ENCODE peak calls at places on chromosomes 11 and 22, in nine cellular contexts. R is GM12865, Q is PC-9, L is cardiac fibroblast, I is epithelial cell of esophagus, K is neural progenitor cell, J is GM20000, F is RWPE2, E is WTC11. Y is an unnamed sample.

GRCh38 chr22:32815943-32816342 is 14.4 kb downstream of the TIMP3 start:
- DNase-seq in R (no peak), Q (no peak), L (no peak), I (no peak), K (no peak), J (no peak), F (no peak), E (no peak), Y (no peak)

GRCh38 chr11:13717331-13717730 is 48.9 kb downstream of the FAR1 start:
- DNase-seq in R (no peak), Q (peak; percentile 13), L (peak; percentile 82), I (peak; percentile 39), K (no peak), J (no peak), F (no peak), E (no peak), Y (no peak)

GRCh38 chr22:47126344-47126811 is 363.9 kb downstream of the TBC1D22A start:
- DNase-seq in R (no peak), Q (no peak), L (no peak), I (no peak), K (no peak), J (no peak), F (peak; percentile 34), E (no peak), Y (no peak)

GRCh38 chr11:9982796-9983579 is 311.0 kb downstream of the SBF2 start:
- DNase-seq in R (no peak), Q (peak; percentile 9), L (peak; percentile 43), I (peak; percentile 68), K (peak; percentile 32), J (no peak), F (no peak), E (peak; percentile 48), Y (no peak)

GRCh38 chr22:45903355-45904149 is 73.4 kb downstream of the WNT7B start:
- DNase-seq in R (no peak), Q (peak; percentile 87), L (peak; percentile 65), I (peak; percentile 55), K (no peak), J (no peak), F (no peak), E (no peak), Y (peak; percentile 7)

GRCh38 chr11:128488471-128488870 is 98.9 kb downstream of the ETS1 start:
- DNase-seq in R (no peak), Q (no peak), L (peak; percentile 91), I (peak; percentile 91), K (no peak), J (no peak), F (no peak), E (no peak), Y (peak; percentile 69)

GRCh38 chr11:74701351-74701750 is 29.9 kb downstream of the CHRDL2 start:
- DNase-seq in R (peak; percentile 55), Q (no peak), L (peak; percentile 15), I (no peak), K (peak; percentile 35), J (no peak), F (no peak), E (peak; percentile 65), Y (peak; percentile 13)

GRCh38 chr11:113715273-113715672 is 9.2 kb upstream of the TMPRSS5 start:
- DNase-seq in R (no peak), Q (no peak), L (no peak), I (no peak), K (no peak), J (no peak), F (no peak), E (no peak), Y (no peak)

GRCh38 chr22:19691721-19692341 is 22.5 kb upstream of the SEPTIN5 start:
- DNase-seq in R (no peak), Q (peak; percentile 70), L (peak; percentile 37), I (peak; percentile 78), K (peak; percentile 73), J (no peak), F (no peak), E (no peak), Y (no peak)

GRCh38 chr11:112292785-112293407 is 32.2 kb upstream of the PLET1 start:
- DNase-seq in R (no peak), Q (peak; percentile 59), L (peak; percentile 90), I (peak; percentile 94), K (no peak), J (no peak), F (peak; percentile 74), E (no peak), Y (no peak)

GRCh38 chr22:20111045-20111688 is 4.7 kb upstream of the RANBP1 start:
- DNase-seq in R (peak; percentile 62), Q (no peak), L (peak; percentile 30), I (peak; percentile 32), K (peak; percentile 69), J (peak; percentile 74), F (no peak), E (no peak), Y (peak; percentile 82)

GRCh38 chr11:58493676-58494075 is 14.2 kb downstream of the OR5B21 start:
- DNase-seq in R (no peak), Q (no peak), L (no peak), I (peak; percentile 24), K (no peak), J (no peak), F (no peak), E (no peak), Y (no peak)

GRCh38 chr11:58498464-58498863 is 9.4 kb downstream of the OR5B21 start:
- DNase-seq in R (no peak), Q (no peak), L (no peak), I (no peak), K (no peak), J (no peak), F (no peak), E (no peak), Y (peak; percentile 46)

GRCh38 chr11:58494096-58494495 is 13.8 kb downstream of the OR5B21 start:
- DNase-seq in R (no peak), Q (no peak), L (no peak), I (peak; percentile 45), K (no peak), J (no peak), F (no peak), E (no peak), Y (no peak)

GRCh38 chr11:58497951-58498350 is 10.0 kb downstream of the OR5B21 start:
- DNase-seq in R (no peak), Q (no peak), L (no peak), I (peak; percentile 84), K (no peak), J (no peak), F (no peak), E (no peak), Y (no peak)

DNA sequence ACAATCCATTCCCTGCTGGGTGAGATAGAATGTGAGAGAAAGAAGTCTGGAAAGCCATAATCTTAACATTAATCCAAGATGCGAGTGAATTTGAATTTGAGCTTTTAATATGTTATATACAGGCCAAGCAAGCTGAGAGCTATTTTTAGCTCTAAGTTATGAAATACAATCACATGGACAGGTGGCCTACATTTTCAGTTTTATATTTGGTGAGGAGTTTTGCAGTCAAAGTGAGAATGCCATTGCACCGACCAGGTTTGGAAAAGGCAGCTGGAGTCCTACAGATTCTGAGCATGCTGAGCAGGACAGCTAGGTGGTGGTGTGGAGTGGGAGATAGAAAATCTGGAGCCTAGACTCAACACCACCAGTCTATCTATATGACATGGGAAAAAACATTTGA is 12.0 kb downstream of the OR5B21 start:
- DNase-seq in R (peak; percentile 18), Q (no peak), L (no peak), I (no peak), K (no peak), J (no peak), F (no peak), E (no peak), Y (no peak)
- TF ChIP-seq CTCF in R (no peak), Q (no peak), L (no peak), I (no peak), K (no peak), J (no peak), F (no peak), E (no peak), Y (no peak)

GRCh38 chr22:35023692-35024363 is 42.1 kb upstream of the ISX start:
- DNase-seq in R (peak; percentile 87), Q (peak; percentile 56), L (peak; percentile 43), I (peak; percentile 25), K (peak; percentile 86), J (peak; percentile 73), F (no peak), E (peak; percentile 95), Y (peak; percentile 75)

GRCh38 chr22:35020517-35020916 is 45.4 kb upstream of the ISX start:
- DNase-seq in R (no peak), Q (no peak), L (no peak), I (no peak), K (no peak), J (no peak), F (no peak), E (no peak), Y (no peak)

GRCh38 chr22:35021166-35021565 is 44.8 kb upstream of the ISX start:
- DNase-seq in R (no peak), Q (no peak), L (no peak), I (no peak), K (no peak), J (no peak), F (no peak), E (no peak), Y (no peak)

GRCh38 chr22:35022291-35022690 is 43.7 kb upstream of the ISX start:
- DNase-seq in R (no peak), Q (no peak), L (no peak), I (no peak), K (no peak), J (no peak), F (no peak), E (no peak), Y (no peak)

DNA sequence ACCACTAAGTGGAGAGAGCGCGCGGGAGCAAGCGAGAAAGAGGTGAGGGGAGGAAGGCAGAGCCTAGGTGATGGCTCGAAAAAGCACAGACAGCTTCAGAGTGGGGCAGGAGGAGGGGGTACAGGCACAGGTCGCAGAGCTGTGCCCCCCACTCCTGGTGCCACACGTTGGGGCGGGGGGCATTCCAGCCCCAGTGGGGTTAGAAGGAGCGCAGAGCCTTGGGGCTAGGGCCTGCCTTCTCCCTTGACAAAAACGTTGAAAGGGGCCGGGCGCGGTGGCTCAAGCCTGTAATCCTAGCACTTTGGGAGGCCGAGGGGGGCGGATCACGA is 41.6 kb upstream of the ISX start:
- DNase-seq in R (no peak), Q (no peak), L (no peak), I (no peak), K (no peak), J (no peak), F (no peak), E (no peak), Y (no peak)
- TF ChIP-seq CTCF in R (no peak), Q (peak; percentile 45), L (no peak), I (no peak), K (no peak), J (no peak), F (peak; percentile 62), E (no peak), Y (no peak)

GRCh38 chr11:67289226-67289650 is at the start of gene ANKRD13D:
- DNase-seq in R (no peak), Q (no peak), L (no peak), I (peak; percentile 70), K (no peak), J (no peak), F (no peak), E (no peak), Y (no peak)
- TF ChIP-seq CTCF in R (no peak), Q (no peak), L (no peak), I (no peak), K (no peak), J (no peak), F (peak; percentile 18), E (no peak), Y (no peak)

DNA sequence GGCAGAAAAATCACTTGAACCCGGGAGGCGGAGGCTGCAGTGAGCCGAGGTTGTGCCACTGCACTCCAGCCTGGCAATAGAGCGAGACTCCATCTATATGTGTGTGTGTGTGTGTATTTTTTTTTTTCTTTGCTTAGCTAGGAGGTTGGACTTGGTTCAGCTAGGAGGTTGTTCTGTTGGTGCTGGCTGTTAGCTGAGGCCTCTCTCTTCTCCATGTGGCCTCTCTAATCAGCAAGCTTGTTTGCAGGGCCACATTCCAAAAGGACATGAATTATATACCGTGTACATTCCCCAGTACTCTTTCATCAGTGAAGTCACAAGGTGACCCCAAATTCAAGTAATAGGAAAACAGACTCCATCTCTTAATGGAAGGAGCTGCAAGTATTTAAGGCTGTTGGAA is 67.3 kb upstream of the KCNQ1OT1 start:
- DNase-seq in R (no peak), Q (no peak), L (no peak), I (no peak), K (no peak), J (no peak), F (no peak), E (no peak), Y (no peak)
- TF ChIP-seq CTCF in R (no peak), Q (no peak), L (no peak), I (no peak), K (no peak), J (no peak), F (no peak), E (no peak), Y (no peak)